ENCODE peak calls at places on chromosomes 11 and 22, in nine cellular contexts. F is thoracic aorta, S is left ventricle myocardium inferior, Q is heart left ventricle, K is mucosa of descending colon, P is stomach, U is upper lobe of left lung, W is WTC11, O is cardiac fibroblast. B is an unnamed sample.

GRCh38 chr22:25045176-25045575 is 92.7 kb downstream of the KIAA1671 start:
- DNase-seq in F (no peak), S (no peak), Q (no peak), K (no peak), P (no peak), U (no peak), W (no peak), O (no peak), B (no peak)

GRCh38 chr11:77140231-77140959 is 12.3 kb downstream of the MYO7A start:
- DNase-seq in F (no peak), S (peak), Q (peak), K (no peak), P (no peak), U (no peak), W (peak), O (peak), B (no peak)

GRCh38 chr11:88398372-88399140 is 61.0 kb upstream of the CTSC start:
- DNase-seq in F (no peak), S (no peak), Q (no peak), K (no peak), P (no peak), U (no peak), W (no peak), O (peak), B (no peak)

GRCh38 chr11:44309483-44310197 is at the start of gene ALX4:
- DNase-seq in F (no peak), S (peak), Q (no peak), K (no peak), P (no peak), U (no peak), W (peak), O (peak), B (no peak)

GRCh38 chr11:117239295-117239694 is 6.8 kb downstream of the RNF214 start:
- DNase-seq in F (no peak), S (no peak), Q (no peak), K (no peak), P (no peak), U (no peak), W (no peak), O (peak), B (no peak)

GRCh38 chr11:125179895-125180294 is 15.3 kb downstream of the PKNOX2 start:
- DNase-seq in F (no peak), S (no peak), Q (no peak), K (no peak), P (no peak), U (no peak), W (no peak), O (no peak), B (no peak)

GRCh38 chr22:20061481-20061861 is 18.6 kb upstream of the DGCR8 start:
- DNase-seq in F (no peak), S (no peak), Q (no peak), K (no peak), P (no peak), U (no peak), W (no peak), O (peak), B (no peak)

GRCh38 chr11:63212742-63213141 is 30.7 kb downstream of the SLC22A25 start:
- DNase-seq in F (no peak), S (no peak), Q (no peak), K (no peak), P (no peak), U (no peak), W (no peak), O (peak), B (no peak)

GRCh38 chr22:22216450-22216959 is 28.1 kb upstream of the VPREB1 start:
- DNase-seq in F (no peak), S (no peak), Q (no peak), K (no peak), P (no peak), U (no peak), W (no peak), O (no peak), B (no peak)

GRCh38 chr11:336666-337002 is 16.0 kb upstream of the IFITM3 start:
- DNase-seq in F (no peak), S (no peak), Q (no peak), K (peak), P (no peak), U (no peak), W (no peak), O (no peak), B (no peak)

GRCh38 chr11:124672531-124673215 is 866 bp downstream of the SIAE start:
- DNase-seq in F (no peak), S (no peak), Q (no peak), K (no peak), P (no peak), U (no peak), W (no peak), O (no peak), B (no peak)

GRCh38 chr11:77400775-77401469 is 73.0 kb downstream of the PAK1 start:
- DNase-seq in F (no peak), S (no peak), Q (no peak), K (no peak), P (no peak), U (no peak), W (no peak), O (no peak), B (no peak)

GRCh38 chr22:17268501-17269223 is 49.4 kb upstream of the ADA2 start:
- DNase-seq in F (no peak), S (no peak), Q (no peak), K (no peak), P (no peak), U (no peak), W (no peak), O (no peak), B (no peak)
- TF ChIP-seq CTCF in F (no peak), S (peak), Q (peak), K (no peak), P (no peak), U (no peak), W (peak), O (no peak), B (no peak)

GRCh38 chr22:49921508-49922278 is 3.3 kb downstream of the CRELD2 start:
- DNase-seq in F (no peak), S (no peak), Q (no peak), K (no peak), P (no peak), U (no peak), W (no peak), O (no peak), B (no peak)

GRCh38 chr22:49922484-49922883 is 4.0 kb downstream of the CRELD2 start:
- DNase-seq in F (no peak), S (no peak), Q (no peak), K (no peak), P (no peak), U (no peak), W (no peak), O (no peak), B (no peak)

GRCh38 chr22:49922926-49923325 is 4.5 kb downstream of the CRELD2 start:
- DNase-seq in F (no peak), S (no peak), Q (no peak), K (peak), P (no peak), U (no peak), W (no peak), O (no peak), B (no peak)

GRCh38 chr22:49924113-49924833 is 5.8 kb downstream of the CRELD2 start:
- DNase-seq in F (no peak), S (no peak), Q (no peak), K (no peak), P (no peak), U (no peak), W (no peak), O (no peak), B (no peak)

GRCh38 chr22:49923445-49923844 is 5.0 kb downstream of the CRELD2 start:
- DNase-seq in F (no peak), S (no peak), Q (no peak), K (no peak), P (no peak), U (no peak), W (no peak), O (no peak), B (no peak)
- TF ChIP-seq CTCF in F (no peak), S (no peak), Q (no peak), K (no peak), P (no peak), U (no peak), W (no peak), O (peak), B (no peak)

GRCh38 chr11:10075141-10075540 is 218.9 kb downstream of the SBF2 start:
- DNase-seq in F (no peak), S (no peak), Q (no peak), K (no peak), P (no peak), U (no peak), W (no peak), O (no peak), B (no peak)

GRCh38 chr11:10080134-10080533 is 213.9 kb downstream of the SBF2 start:
- DNase-seq in F (no peak), S (no peak), Q (no peak), K (no peak), P (no peak), U (no peak), W (no peak), O (no peak), B (no peak)

GRCh38 chr11:10072841-10073240 is 221.2 kb downstream of the SBF2 start:
- DNase-seq in F (no peak), S (no peak), Q (no peak), K (no peak), P (no peak), U (no peak), W (no peak), O (no peak), B (no peak)

GRCh38 chr11:10072142-10072541 is 221.9 kb downstream of the SBF2 start:
- DNase-seq in F (no peak), S (no peak), Q (no peak), K (no peak), P (no peak), U (no peak), W (no peak), O (peak), B (no peak)

GRCh38 chr11:10076458-10077141 is 217.4 kb downstream of the SBF2 start:
- DNase-seq in F (peak), S (peak), Q (peak), K (peak), P (peak), U (peak), W (peak), O (peak), B (peak)
- TF ChIP-seq CTCF in F (peak), S (peak), Q (peak), K (peak), P (no peak), U (no peak), W (peak), O (peak), B (peak)

GRCh38 chr11:11788067-11788710 is 53.6 kb upstream of the USP47 start:
- DNase-seq in F (no peak), S (no peak), Q (no peak), K (no peak), P (no peak), U (no peak), W (no peak), O (no peak), B (no peak)
- TF ChIP-seq CTCF in F (peak), S (peak), Q (peak), K (peak), P (no peak), U (no peak), W (no peak), O (no peak), B (peak)

GRCh38 chr22:41963453-41964105 is 5.7 kb upstream of the SEPTIN3 start:
- DNase-seq in F (no peak), S (no peak), Q (no peak), K (no peak), P (peak), U (peak), W (no peak), O (no peak), B (no peak)

GRCh38 chr22:41952713-41953112 is 763 bp downstream of the SMIM45 start:
- DNase-seq in F (no peak), S (no peak), Q (no peak), K (no peak), P (no peak), U (no peak), W (no peak), O (no peak), B (no peak)

GRCh38 chr22:41957941-41958556 is 6.1 kb downstream of the SMIM45 start:
- DNase-seq in F (no peak), S (no peak), Q (no peak), K (peak), P (no peak), U (no peak), W (no peak), O (no peak), B (no peak)
- TF ChIP-seq CTCF in F (no peak), S (peak), Q (no peak), K (peak), P (no peak), U (no peak), W (no peak), O (no peak), B (peak)

GRCh38 chr22:47036352-47036751 is 273.9 kb downstream of the TBC1D22A start:
- DNase-seq in F (no peak), S (no peak), Q (no peak), K (peak), P (no peak), U (no peak), W (no peak), O (no peak), B (no peak)
- TF ChIP-seq CTCF in F (no peak), S (no peak), Q (no peak), K (no peak), P (no peak), U (no peak), W (no peak), O (no peak), B (no peak)